ENCODE peak calls at places on chromosomes 4 and X, in eight cellular contexts. V, W, Z, Y, K, G, D and J are unnamed samples.

GRCh38 chr4:153465583-153465921 is 608 bp upstream of the TMEM131L start:
- DNase-seq in V (peak), W (peak), Z (peak), Y (peak), K (peak), G (peak), D (peak), J (no peak)

GRCh38 chr4:172142331-172142738 is 329.1 kb downstream of the GALNTL6 start:
- DNase-seq in V (no peak), W (no peak), Z (peak), Y (no peak), K (peak), G (no peak), D (no peak), J (no peak)

GRCh38 chrX:63754141-63754859 is 30.7 kb downstream of the ARHGEF9 start:
- DNase-seq in V (no peak), W (no peak), Z (peak), Y (peak), K (peak), G (peak), D (no peak), J (no peak)

GRCh38 chr4:77044458-77045124 is 31.2 kb downstream of the CCNI start:
- DNase-seq in V (no peak), W (no peak), Z (peak), Y (peak), K (peak), G (no peak), D (no peak), J (no peak)

GRCh38 chr4:165813606-165814005 is 59.4 kb upstream of the TLL1 start:
- DNase-seq in V (no peak), W (no peak), Z (no peak), Y (peak), K (peak), G (no peak), D (no peak), J (no peak)

GRCh38 chrX:70452143-70452733 is 7.6 kb downstream of the DLG3 start:
- DNase-seq in V (peak), W (peak), Z (peak), Y (no peak), K (peak), G (peak), D (peak), J (no peak)

GRCh38 chr4:5033266-5033945 is 14.1 kb upstream of the CYTL1 start:
- DNase-seq in V (peak), W (peak), Z (no peak), Y (no peak), K (peak), G (no peak), D (no peak), J (no peak)

GRCh38 chr4:159281781-159282180 is 178.9 kb downstream of the RAPGEF2 start:
- DNase-seq in V (no peak), W (no peak), Z (no peak), Y (peak), K (no peak), G (no peak), D (no peak), J (no peak)

GRCh38 chr4:66639361-66639760 is 905.9 kb downstream of the CENPC start:
- DNase-seq in V (no peak), W (no peak), Z (peak), Y (no peak), K (peak), G (no peak), D (no peak), J (no peak)

GRCh38 chr4:20615492-20616136 is 84.6 kb upstream of the PACRGL start:
- DNase-seq in V (no peak), W (no peak), Z (peak), Y (peak), K (peak), G (no peak), D (no peak), J (peak)

GRCh38 chrX:45756562-45756961 is 555.9 kb upstream of the DIPK2B start:
- DNase-seq in V (no peak), W (no peak), Z (peak), Y (no peak), K (no peak), G (no peak), D (no peak), J (no peak)

GRCh38 chrX:151970661-151971060 is 3.8 kb downstream of the GABRE start:
- DNase-seq in V (peak), W (peak), Z (no peak), Y (peak), K (peak), G (no peak), D (peak), J (no peak)

GRCh38 chr4:148749403-148749802 is 307.2 kb upstream of the NR3C2 start:
- DNase-seq in V (no peak), W (no peak), Z (no peak), Y (peak), K (no peak), G (no peak), D (no peak), J (peak)

GRCh38 chr4:127425911-127426310 is 206.8 kb upstream of the INTU start:
- DNase-seq in V (no peak), W (no peak), Z (no peak), Y (no peak), K (no peak), G (no peak), D (no peak), J (no peak)

GRCh38 chr4:78706302-78706701 is 69.8 kb upstream of the BMP2K start:
- DNase-seq in V (no peak), W (no peak), Z (no peak), Y (no peak), K (no peak), G (no peak), D (no peak), J (no peak)

GRCh38 chrX:123803331-123803983 is 56.4 kb upstream of the XIAP start:
- DNase-seq in V (no peak), W (no peak), Z (peak), Y (peak), K (peak), G (no peak), D (no peak), J (peak)

GRCh38 chr4:86878640-86879039 is 13.6 kb downstream of the C4orf36 start:
- DNase-seq in V (no peak), W (no peak), Z (no peak), Y (no peak), K (no peak), G (no peak), D (no peak), J (no peak)

GRCh38 chrX:72141372-72142004 is 9.8 kb upstream of the RTL5 start:
- DNase-seq in V (no peak), W (no peak), Z (no peak), Y (no peak), K (no peak), G (no peak), D (no peak), J (no peak)

GRCh38 chr4:123826896-123827295 is 430.3 kb downstream of the SPRY1 start:
- DNase-seq in V (no peak), W (no peak), Z (peak), Y (peak), K (peak), G (no peak), D (peak), J (no peak)

GRCh38 chrX:53287493-53288138 is 6.2 kb upstream of the IQSEC2 start:
- DNase-seq in V (peak), W (peak), Z (peak), Y (peak), K (peak), G (peak), D (peak), J (no peak)

GRCh38 chr4:5993063-5993745 is 25.0 kb downstream of the C4orf50 start:
- DNase-seq in V (no peak), W (no peak), Z (no peak), Y (no peak), K (no peak), G (no peak), D (no peak), J (no peak)

GRCh38 chr4:82865592-82865991 is 25.4 kb downstream of the SEC31A start:
- DNase-seq in V (no peak), W (no peak), Z (peak), Y (peak), K (peak), G (no peak), D (no peak), J (peak)

GRCh38 chrX:72142094-72142843 is 10.6 kb upstream of the RTL5 start:
- DNase-seq in V (no peak), W (no peak), Z (no peak), Y (no peak), K (no peak), G (no peak), D (no peak), J (no peak)

GRCh38 chrX:124239324-124239723 is 93.1 kb upstream of the TEX13D start:
- DNase-seq in V (no peak), W (no peak), Z (no peak), Y (no peak), K (no peak), G (no peak), D (no peak), J (no peak)

GRCh38 chr4:75660491-75660890 is 12.7 kb downstream of the G3BP2 start:
- DNase-seq in V (no peak), W (no peak), Z (no peak), Y (no peak), K (no peak), G (no peak), D (no peak), J (no peak)

GRCh38 chr4:58192217-58192616 is 1082.0 kb upstream of the IGFBP7 start:
- DNase-seq in V (no peak), W (no peak), Z (no peak), Y (no peak), K (no peak), G (no peak), D (no peak), J (no peak)

GRCh38 chr4:66769436-66769835 is 775.9 kb downstream of the CENPC start:
- DNase-seq in V (no peak), W (no peak), Z (no peak), Y (no peak), K (no peak), G (no peak), D (no peak), J (no peak)

GRCh38 chrX:138711399-138712347 is at the start of gene FGF13:
- DNase-seq in V (peak), W (peak), Z (peak), Y (no peak), K (no peak), G (no peak), D (no peak), J (no peak)

GRCh38 chrX:68829594-68830485 is 1.0 kb downstream of the EFNB1 start:
- DNase-seq in V (peak), W (no peak), Z (no peak), Y (no peak), K (peak), G (no peak), D (no peak), J (no peak)

GRCh38 chrX:134377537-134377936 is 82.4 kb upstream of the HPRT1 start:
- DNase-seq in V (no peak), W (no peak), Z (peak), Y (peak), K (peak), G (no peak), D (no peak), J (no peak)

GRCh38 chr4:107718351-107718965 is 1.6 kb downstream of the PAPSS1 start:
- DNase-seq in V (no peak), W (no peak), Z (no peak), Y (peak), K (peak), G (no peak), D (no peak), J (no peak)

GRCh38 chr4:185648631-185649030 is 113.3 kb upstream of the PDLIM3 start:
- DNase-seq in V (no peak), W (no peak), Z (no peak), Y (no peak), K (no peak), G (no peak), D (no peak), J (no peak)
- H3K27ac ChIP-seq in V (peak), W (no peak), Z (no peak), Y (no peak), K (peak), G (no peak), D (no peak), J (no peak)

DNA sequence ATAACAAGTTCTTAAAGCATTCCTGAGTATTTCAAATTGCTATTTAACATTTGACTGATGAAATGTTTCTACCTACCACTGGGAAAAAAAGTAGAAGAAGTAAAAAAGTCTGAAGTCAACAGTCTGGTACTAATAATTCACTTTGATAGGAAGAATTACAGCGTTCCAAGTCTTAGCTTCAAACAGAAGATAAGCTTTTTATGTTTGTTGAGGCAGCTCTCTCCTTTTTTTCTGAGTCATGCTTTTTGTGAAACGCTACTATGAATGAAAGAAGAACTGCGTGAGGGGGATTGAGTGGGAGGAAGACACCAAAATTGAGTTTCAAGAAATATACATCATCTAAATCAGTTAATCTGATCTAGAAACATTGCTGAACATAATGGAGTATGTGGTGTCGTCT is 13.0 kb upstream of the KDR start:
- DNase-seq in V (no peak), W (no peak), Z (no peak), Y (no peak), K (no peak), G (no peak), D (no peak), J (no peak)
- H3K27ac ChIP-seq in V (no peak), W (peak), Z (no peak), Y (no peak), K (no peak), G (no peak), D (no peak), J (no peak)

GRCh38 chr4:40234519-40235039 is 37.7 kb downstream of the RHOH start:
- DNase-seq in V (no peak), W (no peak), Z (no peak), Y (no peak), K (no peak), G (no peak), D (no peak), J (no peak)

GRCh38 chr4:40228497-40229365 is 31.9 kb downstream of the RHOH start:
- DNase-seq in V (no peak), W (no peak), Z (no peak), Y (no peak), K (no peak), G (no peak), D (no peak), J (no peak)

GRCh38 chr4:40231464-40231863 is 34.6 kb downstream of the RHOH start:
- DNase-seq in V (no peak), W (no peak), Z (no peak), Y (no peak), K (no peak), G (no peak), D (no peak), J (no peak)

GRCh38 chr4:40232610-40233009 is 35.8 kb downstream of the RHOH start:
- DNase-seq in V (no peak), W (no peak), Z (peak), Y (no peak), K (no peak), G (no peak), D (no peak), J (no peak)

DNA sequence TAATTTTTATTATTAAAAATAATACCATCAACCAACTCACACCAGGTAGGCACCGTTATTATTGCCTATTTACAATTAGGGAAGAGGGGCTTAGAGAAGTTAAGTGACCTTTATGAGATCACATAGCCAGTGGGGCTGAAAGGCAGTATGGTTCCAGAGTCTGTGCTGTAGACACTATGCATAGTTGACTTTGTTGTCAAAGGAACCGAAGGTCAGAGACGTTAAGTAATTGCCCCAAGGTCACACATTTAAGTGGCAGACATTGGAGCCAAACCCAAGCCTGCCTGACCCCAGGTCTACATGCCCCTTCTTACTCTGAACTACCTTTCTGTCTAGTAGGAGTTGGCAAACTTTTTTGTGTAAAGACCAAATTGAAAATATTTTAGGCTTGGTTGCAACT is 36.4 kb downstream of the RHOH start:
- DNase-seq in V (no peak), W (no peak), Z (no peak), Y (no peak), K (no peak), G (no peak), D (no peak), J (no peak)
- H3K27ac ChIP-seq in V (no peak), W (no peak), Z (no peak), Y (no peak), K (no peak), G (no peak), D (no peak), J (no peak)

GRCh38 chr4:55078987-55079386 is 46.4 kb downstream of the KDR start:
- DNase-seq in V (peak), W (peak), Z (peak), Y (no peak), K (peak), G (no peak), D (no peak), J (no peak)
- H3K27ac ChIP-seq in V (peak), W (peak), Z (no peak), Y (no peak), K (peak), G (no peak), D (peak), J (no peak)

GRCh38 chr4:7148337-7148736 is 44.0 kb upstream of the SORCS2 start:
- DNase-seq in V (no peak), W (no peak), Z (no peak), Y (no peak), K (no peak), G (no peak), D (no peak), J (no peak)

GRCh38 chr4:7146059-7146763 is 46.1 kb upstream of the SORCS2 start:
- DNase-seq in V (no peak), W (no peak), Z (no peak), Y (no peak), K (no peak), G (no peak), D (no peak), J (no peak)

GRCh38 chr4:7146764-7147071 is 45.6 kb upstream of the SORCS2 start:
- DNase-seq in V (no peak), W (no peak), Z (no peak), Y (no peak), K (no peak), G (no peak), D (no peak), J (no peak)

GRCh38 chr4:7147261-7147660 is 45.1 kb upstream of the SORCS2 start:
- DNase-seq in V (no peak), W (no peak), Z (no peak), Y (no peak), K (no peak), G (no peak), D (no peak), J (no peak)

GRCh38 chr4:7147661-7148310 is 44.6 kb upstream of the SORCS2 start:
- DNase-seq in V (no peak), W (no peak), Z (no peak), Y (no peak), K (no peak), G (no peak), D (no peak), J (no peak)
- H3K27ac ChIP-seq in V (no peak), W (no peak), Z (no peak), Y (no peak), K (no peak), G (no peak), D (no peak), J (no peak)

GRCh38 chr4:687975-688694 is 816 bp downstream of the SLC49A3 start:
- DNase-seq in V (no peak), W (no peak), Z (no peak), Y (no peak), K (no peak), G (no peak), D (no peak), J (no peak)
- H3K27ac ChIP-seq in V (peak), W (peak), Z (no peak), Y (no peak), K (no peak), G (no peak), D (peak), J (peak)